ENCODE peak calls at places on chromosome 22, in ten cellular contexts. V is esophagus muscularis mucosa; L is activated CD4-positive, alpha-beta T cell treated with anti-CD3 and anti-CD28 coated beads for 24 hours; I is nucleus accumbens; M is NCI-H774; C is activated T-cell treated with anti-CD3 and anti-CD28 coated beads, Interleukin-2, amount 50 U/mL, for 72 hours; H is GM12891; Z is fibroblast of pulmonary artery; U is AG10803; Q is Panc1. E is an unnamed sample.

GRCh38 chr22:32042924-32043323 is at the start of gene SLC5A1:
- DNase-seq in I (no peak), C (no peak), M (peak), Z (no peak), U (no peak), H (no peak), V (no peak), L (no peak), Q (no peak), E (no peak)

GRCh38 chr22:27292542-27293298 is 508.8 kb downstream of the MN1 start:
- DNase-seq in Q (no peak), H (no peak), U (no peak), V (no peak), L (no peak), I (no peak), Z (no peak), M (no peak), C (no peak), E (no peak)

GRCh38 chr22:17942721-17943120 is 81.6 kb downstream of the MICAL3 start:
- DNase-seq in L (no peak), Q (no peak), H (no peak), V (no peak), C (no peak), M (no peak), U (no peak), Z (no peak), I (no peak), E (no peak)

GRCh38 chr22:38416621-38417251 is 38.3 kb downstream of the KCNJ4 start:
- DNase-seq in V (no peak), M (no peak), Z (no peak), I (no peak), U (no peak), L (no peak), C (no peak), Q (no peak), H (no peak), E (no peak)

GRCh38 chr22:36775589-36775965 is 342 bp downstream of the IFT27 start:
- DNase-seq in H (peak), C (peak), L (no peak), Q (no peak), U (peak), I (no peak), Z (peak), V (no peak), M (no peak), E (no peak)

GRCh38 chr22:26956346-26956745 is 299.0 kb downstream of the MIAT start:
- DNase-seq in I (no peak), U (no peak), Q (no peak), C (no peak), M (no peak), L (no peak), H (no peak), V (no peak), Z (no peak), E (no peak)

GRCh38 chr22:17633217-17633997 is 4.9 kb upstream of the ATP6V1E1 start:
- DNase-seq in V (no peak), C (no peak), M (no peak), Q (peak), Z (peak), U (peak), H (no peak), I (no peak), L (no peak), E (no peak)

GRCh38 chr22:21972806-21973205 is 9.8 kb downstream of the TOP3B start:
- DNase-seq in H (no peak), C (no peak), L (no peak), M (no peak), U (no peak), Z (no peak), I (no peak), Q (no peak), V (no peak), E (no peak)

GRCh38 chr22:37303821-37304274 is 21.5 kb downstream of the CYTH4 start:
- DNase-seq in L (peak), I (no peak), V (no peak), Q (peak), U (peak), H (no peak), Z (peak), C (peak), M (no peak), E (peak)

GRCh38 chr22:29096736-29097669 is 24.2 kb downstream of the KREMEN1 start:
- DNase-seq in Q (no peak), H (no peak), Z (no peak), L (no peak), I (no peak), M (no peak), C (no peak), U (no peak), V (no peak), E (no peak)

GRCh38 chr22:41913842-41914534 is 886 bp downstream of the SHISA8 start:
- DNase-seq in M (no peak), I (no peak), U (no peak), C (no peak), L (no peak), H (no peak), V (no peak), Z (no peak), Q (no peak), E (no peak)

GRCh38 chr22:50247748-50248147 is 2.9 kb upstream of the TUBGCP6 start:
- DNase-seq in L (no peak), M (peak), Q (no peak), Z (peak), H (no peak), V (no peak), I (no peak), U (peak), C (no peak), E (no peak)

GRCh38 chr22:47126344-47126811 is 363.9 kb downstream of the TBC1D22A start:
- DNase-seq in H (no peak), C (no peak), I (no peak), V (no peak), Q (no peak), L (no peak), Z (no peak), U (no peak), M (no peak), E (no peak)

GRCh38 chr22:28743852-28744251 is 2.0 kb downstream of the HSCB start:
- DNase-seq in I (no peak), U (no peak), V (no peak), L (no peak), Z (no peak), C (no peak), Q (no peak), M (no peak), H (no peak), E (no peak)

GRCh38 chr22:50146440-50147228 is 23.9 kb upstream of the PANX2 start:
- DNase-seq in Q (no peak), U (peak), H (no peak), C (no peak), V (no peak), I (no peak), L (no peak), M (peak), Z (peak), E (no peak)

GRCh38 chr22:26461188-26461810 is 22.3 kb downstream of the HPS4 start:
- DNase-seq in V (no peak), I (peak), M (no peak), Z (peak), H (peak), L (peak), C (peak), U (peak), Q (no peak), E (no peak)

GRCh38 chr22:36757608-36758220 is 18.2 kb downstream of the IFT27 start:
- DNase-seq in H (peak), I (peak), M (no peak), L (peak), Q (no peak), Z (peak), V (no peak), C (peak), U (peak), E (no peak)

GRCh38 chr22:30054067-30054763 is 26.0 kb upstream of the HORMAD2 start:
- DNase-seq in V (no peak), M (no peak), C (no peak), H (no peak), U (no peak), I (no peak), L (no peak), Q (no peak), Z (no peak), E (no peak)

GRCh38 chr22:40898850-40899357 is 37.0 kb upstream of the DNAJB7 start:
- DNase-seq in U (peak), H (peak), C (peak), M (peak), V (no peak), I (no peak), L (peak), Z (peak), Q (no peak), E (peak)

GRCh38 chr22:43400449-43400848 is 11.4 kb upstream of the MPPED1 start:
- DNase-seq in Z (no peak), V (no peak), Q (no peak), M (no peak), C (no peak), L (no peak), U (no peak), I (no peak), H (no peak), E (no peak)

GRCh38 chr22:41863472-41863871 is 30.6 kb downstream of the SREBF2 start:
- DNase-seq in V (no peak), H (no peak), Q (no peak), U (no peak), L (no peak), M (no peak), I (no peak), Z (no peak), C (no peak), E (no peak)

GRCh38 chr22:45163074-45163416 is 680 bp upstream of the NUP50 start:
- DNase-seq in M (no peak), I (no peak), V (no peak), H (peak), Q (no peak), C (no peak), L (no peak), Z (peak), U (peak), E (no peak)

GRCh38 chr22:45997775-45998637 is 21.0 kb upstream of the WNT7B start:
- DNase-seq in I (no peak), U (no peak), Z (no peak), M (peak), L (no peak), V (no peak), C (no peak), Q (no peak), H (no peak), E (no peak)

GRCh38 chr22:41939981-41940852 is 6.7 kb downstream of the CENPM start:
- DNase-seq in I (no peak), L (peak), Z (no peak), C (peak), V (no peak), Q (no peak), H (no peak), U (no peak), M (peak), E (no peak)

GRCh38 chr22:24994070-24994763 is 41.7 kb downstream of the KIAA1671 start:
- DNase-seq in Q (no peak), H (no peak), U (peak), L (peak), M (peak), C (peak), V (no peak), Z (no peak), I (no peak), E (no peak)

GRCh38 chr22:21815958-21816357 is 51.5 kb downstream of the MAPK1 start:
- DNase-seq in L (no peak), H (no peak), Q (no peak), I (no peak), U (no peak), V (no peak), M (no peak), Z (no peak), C (no peak), E (no peak)

GRCh38 chr22:20429254-20430100 is 8.1 kb downstream of the SCARF2 start:
- DNase-seq in H (peak), V (no peak), C (peak), L (peak), M (no peak), I (no peak), Z (no peak), U (no peak), Q (no peak), E (no peak)

GRCh38 chr22:23068096-23068831 is 2.1 kb upstream of the GNAZ start:
- DNase-seq in M (no peak), C (no peak), L (no peak), V (no peak), H (no peak), I (no peak), Z (no peak), Q (no peak), U (no peak), E (no peak)

GRCh38 chr22:23696326-23696851 is 5.6 kb downstream of the RGL4 start:
- DNase-seq in U (peak), L (peak), V (no peak), C (peak), M (no peak), I (no peak), Q (no peak), Z (peak), H (peak), E (no peak)

GRCh38 chr22:25006354-25006753 is 53.8 kb downstream of the KIAA1671 start:
- DNase-seq in U (no peak), C (no peak), L (no peak), H (no peak), Z (no peak), M (no peak), I (no peak), V (no peak), Q (no peak), E (no peak)

GRCh38 chr22:29394931-29395581 is 6.7 kb upstream of the AP1B1 start:
- DNase-seq in L (peak), U (peak), Z (peak), V (no peak), H (peak), Q (peak), C (peak), I (no peak), M (peak), E (no peak)

E was measured in glomerular endothelial cell.